ENCODE peak calls at places on chromosomes 13 and 19, in eight cellular contexts. W, C, O, Y, K, F, E and P are unnamed samples.

GRCh38 chr13:30739646-30740642 is 4.6 kb downstream of the ALOX5AP start:
- DNase-seq in W (no peak), C (peak), O (no peak), Y (peak), K (no peak), F (no peak), E (peak), P (no peak)

GRCh38 chr19:47110521-47111080 is 3.0 kb downstream of the ZC3H4 start:
- DNase-seq in W (no peak), C (peak), O (no peak), Y (peak), K (no peak), F (peak), E (no peak), P (no peak)

GRCh38 chr19:50844296-50844935 is 10.3 kb upstream of the KLK3 start:
- DNase-seq in W (no peak), C (no peak), O (no peak), Y (no peak), K (no peak), F (peak), E (no peak), P (no peak)

GRCh38 chr13:25232937-25233515 is 54.3 kb downstream of the MTMR6 start:
- DNase-seq in W (no peak), C (no peak), O (no peak), Y (no peak), K (no peak), F (peak), E (peak), P (no peak)

GRCh38 chr13:86810385-86810784 is 860.8 kb upstream of the SLITRK5 start:
- DNase-seq in W (no peak), C (no peak), O (no peak), Y (no peak), K (no peak), F (no peak), E (no peak), P (no peak)

GRCh38 chr19:9727644-9728043 is 40.9 kb downstream of the ZNF846 start:
- DNase-seq in W (no peak), C (no peak), O (no peak), Y (no peak), K (no peak), F (no peak), E (no peak), P (no peak)

GRCh38 chr19:41758846-41759245 is 3.5 kb downstream of the CEACAM6 start:
- DNase-seq in W (no peak), C (no peak), O (no peak), Y (no peak), K (no peak), F (no peak), E (no peak), P (no peak)

GRCh38 chr19:29277107-29277506 is 64.2 kb upstream of the UQCRFS1 start:
- DNase-seq in W (no peak), C (peak), O (no peak), Y (peak), K (no peak), F (no peak), E (no peak), P (peak)

GRCh38 chr19:55275851-55276719 is 3.8 kb downstream of the HSPBP1 start:
- DNase-seq in W (no peak), C (no peak), O (no peak), Y (no peak), K (no peak), F (no peak), E (no peak), P (no peak)

GRCh38 chr19:11321206-11322126 is 18.0 kb downstream of the RAB3D start:
- DNase-seq in W (no peak), C (no peak), O (no peak), Y (no peak), K (no peak), F (no peak), E (no peak), P (no peak)

GRCh38 chr19:18435185-18435841 is 2.6 kb downstream of the ISYNA1 start:
- DNase-seq in W (no peak), C (no peak), O (no peak), Y (no peak), K (no peak), F (no peak), E (no peak), P (no peak)